ENCODE peak calls at places on chromosome 12, in seven cellular contexts. P is A172; I is naive B cell; U is stimulated activated CD8-positive, alpha-beta memory T cell treated with anti-CD3 and anti-CD28 coated beads, Interleukin-7, amount 100 ng/mL, for 1 hour; B is SW480; W is AG04450; Y is EH. F is an unnamed sample.

GRCh38 chr12:26460361-26460760 is 265.0 kb downstream of the SSPN start:
- DNase-seq in U (no peak), B (no peak), P (no peak), I (no peak), Y (no peak), W (no peak), F (no peak)

GRCh38 chr12:113276946-113277500 is 55.8 kb downstream of the TPCN1 start:
- DNase-seq in B (no peak), W (no peak), U (no peak), P (no peak), I (no peak), Y (no peak), F (no peak)

GRCh38 chr12:30696486-30696885 is 817 bp upstream of the IPO8 start:
- DNase-seq in I (no peak), P (no peak), U (no peak), W (no peak), Y (no peak), B (no peak), F (no peak)

GRCh38 chr12:104182144-104182543 is 33.4 kb upstream of the TXNRD1 start:
- DNase-seq in B (no peak), U (no peak), Y (peak; percentile 97), W (peak; percentile 87), I (no peak), P (no peak), F (no peak)

GRCh38 chr12:131028587-131029338 is 75.1 kb downstream of the ADGRD1 start:
- DNase-seq in B (no peak), P (no peak), I (no peak), Y (no peak), U (no peak), W (no peak), F (peak; percentile 11)

GRCh38 chr12:54988402-54989054 is 4.0 kb upstream of the TESPA1 start:
- DNase-seq in I (no peak), Y (peak; percentile 37), U (no peak), B (no peak), P (no peak), W (no peak), F (peak; percentile 20)

GRCh38 chr12:218728-219590 is 5.0 kb upstream of the SLC6A12 start:
- DNase-seq in U (no peak), Y (no peak), B (no peak), P (no peak), I (no peak), W (no peak), F (no peak)

GRCh38 chr12:88063375-88063774 is 34.2 kb upstream of the C12orf50 start:
- DNase-seq in W (no peak), Y (peak; percentile 24), U (no peak), I (no peak), B (no peak), P (peak; percentile 36), F (no peak)

GRCh38 chr12:57490126-57490525 is 2.3 kb downstream of the MARS1 start:
- DNase-seq in B (no peak), Y (no peak), U (no peak), W (no peak), I (no peak), P (no peak), F (no peak)

GRCh38 chr12:42213954-42214426 is 24.1 kb downstream of the YAF2 start:
- DNase-seq in Y (peak; percentile 29), I (no peak), B (no peak), W (no peak), P (no peak), U (no peak), F (peak; percentile 9)

GRCh38 chr12:27012239-27012981 is 1.8 kb downstream of the TM7SF3 start:
- DNase-seq in U (no peak), B (no peak), I (no peak), W (no peak), Y (no peak), P (no peak), F (peak; percentile 19)

GRCh38 chr12:91687052-91688017 is 458.3 kb downstream of the BTG1 start:
- DNase-seq in I (no peak), U (peak; percentile 0), P (peak; percentile 71), W (no peak), Y (no peak), B (peak; percentile 95), F (peak; percentile 47)

GRCh38 chr12:124236651-124237050 is 58.2 kb upstream of the RFLNA start:
- DNase-seq in P (peak; percentile 91), Y (peak; percentile 94), W (no peak), I (no peak), U (no peak), B (no peak), F (no peak)

GRCh38 chr12:66365718-66366485 is 63.6 kb downstream of the HELB start:
- DNase-seq in P (no peak), W (no peak), Y (peak; percentile 25), U (no peak), B (no peak), I (no peak), F (no peak)

GRCh38 chr12:50061172-50061571 is 3.8 kb downstream of the ASIC1 start:
- DNase-seq in Y (no peak), W (no peak), B (no peak), P (no peak), U (no peak), I (no peak), F (no peak)

GRCh38 chr12:30792648-30793499 is 38.1 kb upstream of the CAPRIN2 start:
- DNase-seq in I (no peak), Y (peak; percentile 69), P (peak; percentile 56), U (no peak), W (no peak), B (no peak), F (peak; percentile 60)

GRCh38 chr12:34396861-34397590 is 374.7 kb downstream of the ALG10 start:
- DNase-seq in I (no peak), P (no peak), Y (no peak), W (no peak), U (no peak), B (no peak), F (no peak)

GRCh38 chr12:10031771-10032175 is 1.3 kb downstream of the CLEC9A start:
- DNase-seq in I (no peak), U (no peak), P (peak; percentile 85), W (peak; percentile 70), Y (peak; percentile 98), B (no peak), F (no peak)

GRCh38 chr12:19915392-19916192 is 452.7 kb upstream of the PDE3A start:
- DNase-seq in U (no peak), Y (peak; percentile 60), P (peak; percentile 16), W (no peak), I (no peak), B (peak; percentile 40), F (peak; percentile 24)

F was measured in HT-29.